ENCODE peak calls at places on chromosomes 12 and 14, in five cellular contexts. W is GM12891, Y is HepG2, M is GM12878, P is H1. O is an unnamed sample.

GRCh38 chr12:31323466-31324115 is 2.4 kb downstream of the SINHCAF start:
- DNase-seq in W (peak), Y (no peak), M (no peak), P (peak), O (peak)

GRCh38 chr12:79548525-79548924 is 142.2 kb downstream of the PAWR start:
- DNase-seq in W (no peak), Y (no peak), M (no peak), P (no peak), O (no peak)

GRCh38 chr12:93113317-93114006 is 184.4 kb upstream of the EEA1 start:
- DNase-seq in W (no peak), Y (no peak), M (no peak), P (no peak), O (no peak)

GRCh38 chr12:9646794-9647622 is 22.5 kb upstream of the CLEC2D start:
- DNase-seq in W (no peak), Y (no peak), M (no peak), P (no peak), O (no peak)

GRCh38 chr12:124231980-124232653 is 62.8 kb upstream of the RFLNA start:
- DNase-seq in W (no peak), Y (no peak), M (no peak), P (no peak), O (no peak)

GRCh38 chr14:28777773-28778606 is 11.4 kb downstream of the FOXG1 start:
- DNase-seq in W (no peak), Y (no peak), M (no peak), P (no peak), O (no peak)

GRCh38 chr12:2813573-2814185 is 1.2 kb downstream of the ITFG2 start:
- DNase-seq in W (peak), Y (peak), M (no peak), P (no peak), O (no peak)

GRCh38 chr14:55138091-55138490 is 9.0 kb downstream of the LGALS3 start:
- DNase-seq in W (no peak), Y (no peak), M (no peak), P (peak), O (no peak)

GRCh38 chr14:103692871-103693270 is 22.4 kb downstream of the XRCC3 start:
- DNase-seq in W (no peak), Y (no peak), M (no peak), P (no peak), O (no peak)

GRCh38 chr12:42705863-42706262 is 116.3 kb upstream of the PRICKLE1 start:
- DNase-seq in W (no peak), Y (no peak), M (no peak), P (no peak), O (no peak)

GRCh38 chr12:56081393-56082347 is 1.7 kb downstream of the ERBB3 start:
- DNase-seq in W (no peak), Y (peak), M (no peak), P (no peak), O (no peak)

GRCh38 chr14:70981005-70981952 is 74.0 kb downstream of the PCNX1 start:
- DNase-seq in W (no peak), Y (no peak), M (no peak), P (no peak), O (no peak)

GRCh38 chr12:82781288-82782078 is 94.8 kb downstream of the TMTC2 start:
- DNase-seq in W (no peak), Y (no peak), M (no peak), P (no peak), O (no peak)

GRCh38 chr14:48274826-48275225 is 599.4 kb upstream of the MDGA2 start:
- DNase-seq in W (no peak), Y (no peak), M (no peak), P (no peak), O (no peak)

GRCh38 chr12:80761818-80762217 is 45.1 kb downstream of the MYF5 start:
- DNase-seq in W (no peak), Y (peak), M (no peak), P (no peak), O (no peak)

GRCh38 chr12:125185740-125186470 is 120.7 kb downstream of the AACS start:
- DNase-seq in W (peak), Y (peak), M (no peak), P (peak), O (peak)

GRCh38 chr12:14238224-14238792 is 127.2 kb upstream of the ATF7IP start:
- DNase-seq in W (no peak), Y (no peak), M (no peak), P (no peak), O (no peak)

GRCh38 chr14:65321370-65321875 is 91.1 kb upstream of the FUT8 start:
- DNase-seq in W (no peak), Y (no peak), M (peak), P (no peak), O (no peak)

GRCh38 chr14:34713681-34714319 is 593 bp downstream of the CFL2 start:
- DNase-seq in W (no peak), Y (peak), M (no peak), P (no peak), O (no peak)

GRCh38 chr12:115507951-115508722 is 769.4 kb downstream of the MED13L start:
- DNase-seq in W (no peak), Y (peak), M (no peak), P (peak), O (no peak)

GRCh38 chr14:24085215-24085614 is 8.9 kb upstream of the PCK2 start:
- DNase-seq in W (no peak), Y (no peak), M (no peak), P (no peak), O (no peak)

GRCh38 chr14:74765721-74766120 is 2.6 kb downstream of the YLPM1 start:
- DNase-seq in W (no peak), Y (no peak), M (no peak), P (no peak), O (no peak)

GRCh38 chr12:50082644-50083043 is 2.5 kb upstream of the SMARCD1 start:
- DNase-seq in W (no peak), Y (peak), M (no peak), P (no peak), O (no peak)

GRCh38 chr14:25094171-25094907 is 44.4 kb upstream of the STXBP6 start:
- DNase-seq in W (no peak), Y (no peak), M (no peak), P (no peak), O (no peak)

GRCh38 chr12:94831081-94831747 is 172.3 kb downstream of the NDUFA12 start:
- DNase-seq in W (peak), Y (no peak), M (peak), P (no peak), O (peak)

GRCh38 chr12:127270193-127270592 is 996.8 kb upstream of the TMEM132C start:
- DNase-seq in W (no peak), Y (no peak), M (no peak), P (no peak), O (no peak)

GRCh38 chr12:86312258-86312657 is 56.1 kb upstream of the MGAT4C start:
- DNase-seq in W (no peak), Y (no peak), M (no peak), P (no peak), O (no peak)

GRCh38 chr14:68817513-68818212 is 24.8 kb upstream of the ZFP36L1 start:
- DNase-seq in W (no peak), Y (no peak), M (no peak), P (no peak), O (no peak)

GRCh38 chr12:111351026-111351425 is 17.9 kb downstream of the PHETA1 start:
- DNase-seq in W (no peak), Y (no peak), M (no peak), P (no peak), O (no peak)

GRCh38 chr14:45891417-45892080 is 638.5 kb upstream of the MIS18BP1 start:
- DNase-seq in W (no peak), Y (no peak), M (no peak), P (peak), O (no peak)

GRCh38 chr12:93741741-93742085 is 64.5 kb downstream of the CRADD start:
- DNase-seq in W (no peak), Y (peak), M (no peak), P (peak), O (peak)

GRCh38 chr12:94458882-94459772 is 540 bp downstream of the CEP83 start:
- DNase-seq in W (no peak), Y (peak), M (no peak), P (no peak), O (no peak)

GRCh38 chr12:125220404-125221273 is 155.4 kb downstream of the AACS start:
- DNase-seq in W (no peak), Y (no peak), M (no peak), P (no peak), O (no peak)

DNA sequence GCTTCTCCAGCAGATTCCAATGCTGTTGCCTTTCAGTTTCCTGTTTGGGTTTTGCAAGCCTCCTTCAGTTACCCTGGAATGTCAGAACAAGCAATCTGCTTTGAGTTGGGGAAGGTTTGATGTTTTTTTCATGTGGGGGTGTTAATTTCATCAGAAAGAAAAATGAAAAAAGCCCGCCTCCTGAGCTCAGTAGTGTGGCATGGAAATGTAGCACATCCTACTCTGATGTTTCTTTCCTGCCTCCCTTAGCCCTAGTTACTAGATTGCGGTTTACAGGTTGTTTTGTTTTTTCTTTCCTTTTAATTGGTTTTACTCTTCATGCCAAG is 22.6 kb downstream of the IFNG-AS1 start:
- DNase-seq in W (no peak), Y (no peak), M (no peak), P (no peak), O (no peak)
- TF ChIP-seq TAF1 in W (no peak), Y (no peak), M (no peak), P (no peak), O (no peak)

DNA sequence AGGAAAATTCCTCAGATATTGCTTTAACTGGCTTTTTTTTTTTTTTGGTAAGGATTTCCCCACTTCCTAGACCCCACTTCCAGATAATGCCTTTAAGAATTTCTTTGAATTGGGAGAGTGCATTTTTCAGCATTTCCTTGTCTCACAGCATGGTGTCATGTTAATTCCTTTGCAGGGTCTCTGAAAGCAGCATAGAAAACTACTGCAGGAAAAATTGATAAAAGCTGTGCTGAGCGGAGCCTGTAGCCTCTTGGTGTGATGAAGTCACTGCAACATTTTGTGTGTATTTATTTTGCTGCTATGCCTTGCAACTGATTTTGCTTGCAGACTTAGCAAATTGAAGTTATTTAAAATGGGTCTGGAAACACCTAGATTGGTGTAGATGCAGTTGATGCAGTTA is 2.7 kb downstream of the ANO4 start:
- DNase-seq in W (no peak), Y (no peak), M (no peak), P (no peak), O (no peak)
- TF ChIP-seq POLR2A in W (no peak), Y (no peak), M (no peak), P (no peak), O (no peak)

DNA sequence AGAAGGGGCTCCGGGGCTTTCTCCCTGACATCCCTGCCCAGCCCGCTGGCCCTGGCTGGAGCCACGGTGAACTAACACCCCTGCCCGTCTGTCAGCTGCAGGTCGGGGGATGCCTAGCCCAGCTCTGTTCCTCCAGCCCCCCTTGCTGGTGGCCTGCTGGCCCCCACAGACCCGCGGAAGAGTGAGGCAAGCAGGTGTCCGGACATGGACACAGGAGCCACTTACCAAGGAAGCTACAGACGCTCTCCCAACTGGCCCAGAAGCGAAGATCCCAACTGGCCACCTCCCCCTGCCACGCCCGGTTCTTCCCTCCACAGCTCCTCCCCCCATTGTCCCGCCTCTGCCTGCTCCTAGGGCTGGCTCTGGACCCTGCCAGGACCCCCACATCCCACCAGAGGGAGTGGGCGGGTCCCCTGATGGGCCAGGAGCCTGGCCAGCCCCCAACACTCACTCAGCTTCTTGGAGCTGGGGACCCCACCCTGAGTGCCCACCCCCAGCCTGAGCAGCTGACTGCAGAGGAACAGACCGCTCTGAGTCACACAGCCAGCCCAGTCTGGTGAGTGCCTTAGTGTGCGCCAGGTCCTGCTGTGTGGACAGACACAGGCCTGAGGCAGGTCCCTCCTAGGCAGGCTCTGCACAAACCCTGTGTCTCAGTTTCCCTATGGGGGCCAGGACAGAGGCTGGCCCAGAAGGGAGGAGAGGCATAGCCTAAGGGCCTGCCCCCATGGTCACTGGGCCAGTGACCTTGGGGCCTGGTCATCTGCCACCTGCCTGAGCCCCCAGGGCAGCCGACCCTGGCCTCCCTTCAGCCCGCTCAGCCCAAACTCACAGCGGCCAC is 7.7 kb downstream of the AHNAK2 start:
- DNase-seq in W (no peak), Y (no peak), M (no peak), P (no peak), O (no peak)
- TF ChIP-seq POLR2AphosphoS5 in W (no peak), Y (no peak), M (no peak), P (no peak), O (no peak)

GRCh38 chr14:50362791-50363733 is 33.6 kb downstream of the CDKL1 start:
- DNase-seq in W (no peak), Y (no peak), M (no peak), P (no peak), O (no peak)

GRCh38 chr14:50364792-50365191 is 31.9 kb downstream of the CDKL1 start:
- DNase-seq in W (no peak), Y (no peak), M (no peak), P (no peak), O (no peak)

GRCh38 chr14:50366115-50366514 is 30.6 kb downstream of the CDKL1 start:
- DNase-seq in W (no peak), Y (no peak), M (no peak), P (no peak), O (no peak)

GRCh38 chr14:50366589-50366988 is 30.1 kb downstream of the CDKL1 start:
- DNase-seq in W (no peak), Y (no peak), M (no peak), P (no peak), O (no peak)

GRCh38 chr14:50363734-50364113 is 33.0 kb downstream of the CDKL1 start:
- DNase-seq in W (peak), Y (no peak), M (peak), P (no peak), O (peak)
- TF ChIP-seq TAF1 in W (no peak), Y (no peak), M (peak), P (no peak), O (no peak)

O was measured in GM12892.